ENCODE peak calls at places on chromosomes 7 and 10, in nine cellular contexts. W is endodermal cell, P is natural killer cell, V is lower lobe of right lung, J is foreskin fibroblast, Q is endothelial cell, S is type B pancreatic cell, A is GM23338, G is MM.1S. F is an unnamed sample.

GRCh38 chr7:74627699-74628411 is 29.7 kb upstream of the GTF2I start:
- DNase-seq in G (no peak), A (peak), V (peak), W (peak), P (no peak), Q (no peak), J (peak), S (no peak), F (no peak)

GRCh38 chr7:99624487-99624886 is 7.7 kb downstream of the ZSCAN25 start:
- DNase-seq in P (peak), J (no peak), Q (no peak), W (no peak), S (peak), G (no peak), A (no peak), V (no peak), F (no peak)

GRCh38 chr7:1567893-1568292 is 1.9 kb downstream of the PSMG3 start:
- DNase-seq in V (no peak), W (no peak), A (no peak), S (no peak), Q (no peak), G (no peak), P (no peak), J (peak), F (no peak)

GRCh38 chr7:100894860-100895700 is 608 bp downstream of the ACHE start:
- DNase-seq in W (peak), Q (peak), S (peak), J (peak), G (no peak), A (peak), P (peak), V (no peak), F (no peak)

GRCh38 chr7:25897261-25897782 is 254.7 kb upstream of the NFE2L3 start:
- DNase-seq in P (no peak), G (no peak), J (no peak), S (no peak), W (no peak), Q (no peak), V (no peak), A (peak), F (no peak)

GRCh38 chr7:46493196-46493595 is 572.1 kb upstream of the IGFBP3 start:
- DNase-seq in V (no peak), Q (no peak), J (no peak), G (no peak), S (no peak), W (no peak), P (no peak), A (peak), F (no peak)

GRCh38 chr10:37736120-37736519 is 121.3 kb downstream of the ZNF248 start:
- DNase-seq in W (no peak), S (no peak), J (no peak), Q (no peak), G (no peak), P (no peak), V (no peak), A (no peak), F (no peak)

GRCh38 chr7:106313456-106313891 is 28.7 kb upstream of the NAMPT start:
- DNase-seq in G (no peak), S (no peak), A (no peak), Q (no peak), V (no peak), W (no peak), P (no peak), J (peak), F (no peak)

GRCh38 chr10:51937313-51937712 is 237.9 kb upstream of the CSTF2T start:
- DNase-seq in P (no peak), V (no peak), J (peak), S (no peak), W (no peak), Q (no peak), G (no peak), A (no peak), F (no peak)

GRCh38 chr7:120436487-120437060 is 163.6 kb downstream of the KCND2 start:
- DNase-seq in A (no peak), W (no peak), G (peak), S (no peak), J (no peak), P (no peak), Q (no peak), V (no peak), F (no peak)

GRCh38 chr7:732556-732955 is 5.5 kb upstream of the PRKAR1B start:
- DNase-seq in W (no peak), P (no peak), G (no peak), V (no peak), S (no peak), J (no peak), Q (no peak), A (no peak), F (no peak)

GRCh38 chr7:130426541-130426940 is 14.3 kb downstream of the CEP41 start:
- DNase-seq in Q (no peak), A (no peak), J (no peak), S (no peak), W (no peak), G (no peak), P (no peak), V (no peak), F (no peak)

GRCh38 chr10:49282306-49282705 is 16.7 kb upstream of the C10orf71 start:
- DNase-seq in V (no peak), P (no peak), A (no peak), G (no peak), W (peak), S (peak), J (no peak), Q (no peak), F (no peak)

GRCh38 chr7:140003913-140004382 is 58.8 kb downstream of the PARP12 start:
- DNase-seq in Q (peak), J (peak), A (peak), G (peak), S (no peak), W (peak), V (no peak), P (no peak), F (no peak)

GRCh38 chr10:77391605-77392235 is 245.9 kb downstream of the KCNMA1 start:
- DNase-seq in P (no peak), A (peak), G (peak), Q (peak), J (peak), V (peak), W (peak), S (no peak), F (no peak)

GRCh38 chr10:89699581-89700064 is 1.8 kb upstream of the KIF20B start:
- DNase-seq in Q (no peak), G (no peak), A (no peak), P (no peak), S (no peak), J (peak), W (no peak), V (no peak), F (no peak)

GRCh38 chr7:114530074-114530611 is 115.5 kb downstream of the FOXP2 start:
- DNase-seq in Q (no peak), W (no peak), A (no peak), V (no peak), J (peak), S (no peak), P (no peak), G (no peak), F (no peak)

GRCh38 chr10:93152136-93152535 is 78.4 kb downstream of the CYP26A1 start:
- DNase-seq in J (peak), P (no peak), W (no peak), Q (no peak), G (no peak), S (no peak), V (no peak), A (no peak), F (no peak)

GRCh38 chr7:114539575-114539974 is 125.0 kb downstream of the FOXP2 start:
- DNase-seq in A (peak), P (no peak), V (no peak), S (no peak), J (peak), W (peak), Q (peak), G (no peak), F (no peak)

GRCh38 chr10:5639066-5639465 is 27.3 kb downstream of the ASB13 start:
- DNase-seq in S (no peak), G (no peak), P (no peak), V (peak), Q (no peak), J (no peak), W (no peak), A (no peak), F (no peak)

GRCh38 chr7:155205368-155206285 is 92.1 kb upstream of the INSIG1 start:
- DNase-seq in Q (no peak), S (no peak), W (peak), G (peak), V (peak), A (peak), P (peak), J (peak), F (peak)

GRCh38 chr7:135755351-135755753 is 6.7 kb upstream of the FAM180A start:
- DNase-seq in P (no peak), V (no peak), J (no peak), Q (no peak), S (no peak), W (no peak), A (no peak), G (no peak), F (no peak)

GRCh38 chr10:29616542-29616941 is 18.2 kb downstream of the SVIL start:
- DNase-seq in W (peak), V (no peak), P (no peak), J (no peak), Q (no peak), G (no peak), S (no peak), A (no peak), F (no peak)

GRCh38 chr10:73553316-73553715 is 37.8 kb downstream of the USP54 start:
- DNase-seq in G (no peak), A (peak), J (no peak), V (no peak), Q (no peak), W (peak), S (no peak), P (no peak), F (no peak)

GRCh38 chr10:69766161-69766910 is 35.4 kb upstream of the COL13A1 start:
- DNase-seq in J (peak), G (no peak), W (peak), V (no peak), S (no peak), P (no peak), A (no peak), Q (no peak), F (no peak)

GRCh38 chr10:88152720-88153119 is 289.3 kb downstream of the PTEN start:
- DNase-seq in V (no peak), P (no peak), Q (no peak), W (no peak), A (no peak), S (no peak), G (peak), J (peak), F (no peak)

GRCh38 chr10:125257521-125258105 is 97.2 kb upstream of the CTBP2 start:
- DNase-seq in A (no peak), J (no peak), Q (no peak), W (peak), S (no peak), G (no peak), V (no peak), P (no peak), F (no peak)

GRCh38 chr7:46859963-46860475 is 721.9 kb downstream of the TNS3 start:
- DNase-seq in S (no peak), V (no peak), W (no peak), J (peak), A (no peak), P (no peak), Q (no peak), G (no peak), F (no peak)

DNA sequence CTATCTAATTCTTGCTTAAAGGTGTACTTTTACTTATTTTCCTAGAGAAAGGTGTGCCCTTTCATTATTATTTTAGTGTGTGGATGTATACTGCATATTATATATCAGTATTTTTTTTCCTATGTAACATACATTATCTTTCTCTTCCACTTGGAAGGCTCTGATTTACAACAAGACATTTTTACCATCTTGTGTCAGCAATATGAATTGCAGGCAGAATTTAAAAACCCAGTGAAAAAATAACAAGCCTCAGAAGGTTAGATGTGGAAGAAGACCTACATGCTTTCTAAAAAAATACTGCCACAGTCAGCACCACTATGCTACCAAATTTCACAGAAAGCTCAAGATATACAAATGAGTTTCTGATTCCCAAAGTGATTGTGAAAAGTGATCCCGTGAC is 327.7 kb upstream of the STEAP1 start:
- DNase-seq in V (no peak), J (no peak), Q (no peak), A (no peak), S (no peak), W (no peak), P (no peak), G (no peak), F (no peak)
- TF ChIP-seq CTCF in V (no peak), J (no peak), Q (no peak), A (no peak), S (no peak), W (no peak), P (no peak), G (no peak), F (no peak)

GRCh38 chr7:136870799-136871487 is 2.5 kb downstream of the CHRM2 start:
- DNase-seq in G (no peak), W (peak), A (peak), J (peak), S (peak), Q (peak), P (no peak), V (no peak), F (no peak)
- TF ChIP-seq CTCF in G (no peak), W (no peak), A (no peak), J (no peak), S (peak), Q (no peak), P (no peak), V (no peak), F (no peak)

DNA sequence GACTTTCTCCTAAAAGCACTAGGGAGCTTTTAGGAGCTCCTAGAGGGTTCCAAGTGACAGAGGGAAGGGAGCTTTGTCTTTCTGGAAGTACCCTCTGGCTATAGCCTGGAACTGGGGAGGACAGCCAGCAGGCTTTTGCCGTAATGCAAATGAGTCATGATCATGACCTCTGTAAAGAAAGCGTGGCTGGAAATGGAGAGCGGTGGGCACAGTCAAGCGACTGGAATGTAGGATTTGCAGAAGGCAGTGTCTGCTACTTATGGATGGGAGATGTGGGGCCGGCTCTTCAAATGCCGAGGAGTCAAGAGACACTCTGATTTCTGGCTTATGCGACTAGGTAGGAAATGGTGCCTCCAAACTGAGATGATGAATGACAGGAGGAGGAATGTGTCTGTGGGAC is 34.6 kb upstream of the PLPP4 start:
- DNase-seq in Q (no peak), G (no peak), S (no peak), A (no peak), V (no peak), P (no peak), W (no peak), J (peak), F (no peak)
- TF ChIP-seq CTCF in Q (no peak), G (no peak), S (no peak), A (no peak), V (no peak), P (no peak), W (no peak), J (no peak), F (no peak)

GRCh38 chr7:21260939-21261338 is 166.9 kb upstream of the SP4 start:
- DNase-seq in G (no peak), P (no peak), A (no peak), S (no peak), V (no peak), W (no peak), Q (no peak), J (no peak), F (no peak)

GRCh38 chr7:21256310-21256877 is 171.5 kb upstream of the SP4 start:
- DNase-seq in A (peak), G (peak), W (no peak), J (peak), Q (peak), V (no peak), P (no peak), S (no peak), F (no peak)

GRCh38 chr7:21261627-21262564 is 166.0 kb upstream of the SP4 start:
- DNase-seq in V (no peak), J (no peak), G (peak), P (peak), A (peak), W (peak), Q (peak), S (no peak), F (no peak)
- TF ChIP-seq CTCF in V (peak), J (peak), G (peak), P (peak), A (peak), W (peak), Q (peak), S (peak), F (peak)

GRCh38 chr7:57425239-57425944 is 24.6 kb upstream of the ZNF716 start:
- DNase-seq in G (no peak), P (no peak), V (no peak), S (no peak), Q (no peak), W (no peak), J (no peak), A (no peak), F (peak)

GRCh38 chr7:57427146-57427545 is 22.8 kb upstream of the ZNF716 start:
- DNase-seq in W (no peak), V (no peak), G (no peak), P (no peak), A (no peak), S (no peak), J (no peak), Q (no peak), F (no peak)

GRCh38 chr7:57424515-57425238 is 25.3 kb upstream of the ZNF716 start:
- DNase-seq in P (no peak), S (no peak), Q (no peak), G (no peak), V (no peak), W (no peak), A (no peak), J (no peak), F (peak)

GRCh38 chr7:57426629-57427003 is 23.4 kb upstream of the ZNF716 start:
- DNase-seq in S (no peak), A (no peak), P (no peak), V (no peak), W (no peak), G (no peak), Q (no peak), J (no peak), F (peak)

DNA sequence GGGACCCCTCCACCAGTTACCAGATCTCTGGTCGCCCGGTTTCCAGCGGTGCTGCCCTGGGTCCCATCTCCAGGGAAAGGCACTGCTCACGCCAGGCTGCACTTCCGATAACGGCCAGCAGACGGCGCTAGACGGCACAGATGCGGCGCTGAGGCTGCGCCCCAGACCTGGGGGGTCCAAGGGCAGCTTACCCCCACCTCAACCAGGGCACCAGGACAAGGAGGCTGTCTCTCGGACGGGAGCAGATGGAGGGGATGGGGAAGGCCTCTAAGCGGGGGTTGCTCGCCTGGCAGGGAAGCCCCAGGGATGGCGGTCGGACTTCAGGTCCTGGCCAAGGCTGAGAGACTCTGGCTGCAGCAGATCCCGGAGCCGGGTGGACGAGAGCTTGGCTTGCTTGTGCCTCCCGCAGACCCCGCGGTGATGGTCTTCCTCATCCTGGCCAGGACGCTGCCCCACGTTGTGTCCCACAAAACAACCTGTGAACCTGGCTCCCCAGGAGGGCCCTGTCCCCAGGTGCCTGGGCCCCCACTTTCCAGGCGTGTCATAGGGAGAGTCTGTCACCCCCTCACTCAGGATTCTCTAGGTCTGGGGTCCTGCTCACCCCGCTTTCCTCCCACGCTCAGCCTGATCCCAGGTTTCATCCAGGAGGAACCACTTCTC is 23.9 kb upstream of the ZNF716 start:
- DNase-seq in G (no peak), V (no peak), S (no peak), J (no peak), P (no peak), A (no peak), Q (no peak), W (no peak), F (peak)
- TF ChIP-seq CTCF in G (peak), V (peak), S (peak), J (no peak), P (peak), A (no peak), Q (peak), W (peak), F (peak)